ENCODE peak calls at places on chromosomes 16 and 17, in nine cellular contexts. W, R, K, S, H, U, J, A and E are unnamed samples.

GRCh38 chr16:70253291-70254094 is 1.8 kb upstream of the EXOSC6 start:
- DNase-seq in W (peak; percentile 58), R (peak; percentile 54), K (peak; percentile 31), S (no peak), H (no peak), U (no peak), J (no peak), A (peak; percentile 36), E (no peak)

GRCh38 chr17:77842906-77843249 is 115.6 kb upstream of the TNRC6C start:
- DNase-seq in W (no peak), R (no peak), K (no peak), S (no peak), H (no peak), U (no peak), J (peak; percentile 9), A (no peak), E (no peak)

GRCh38 chr16:73172621-73173312 is 124.8 kb upstream of the ZFHX3 start:
- DNase-seq in W (peak; percentile 43), R (peak; percentile 76), K (no peak), S (no peak), H (peak; percentile 92), U (peak; percentile 71), J (peak; percentile 72), A (peak; percentile 91), E (peak; percentile 80)

GRCh38 chr16:12542818-12543699 is 260.6 kb downstream of the CPPED1 start:
- DNase-seq in W (no peak), R (no peak), K (no peak), S (no peak), H (no peak), U (no peak), J (no peak), A (no peak), E (no peak)

GRCh38 chr16:59633996-59634579 is 900.0 kb upstream of the GOT2 start:
- DNase-seq in W (peak; percentile 26), R (peak; percentile 62), K (no peak), S (no peak), H (no peak), U (no peak), J (no peak), A (peak; percentile 83), E (no peak)

GRCh38 chr16:52584354-52584840 is 37.5 kb upstream of the TOX3 start:
- DNase-seq in W (no peak), R (no peak), K (no peak), S (no peak), H (no peak), U (no peak), J (no peak), A (no peak), E (no peak)

GRCh38 chr17:16988749-16989229 is 16.9 kb upstream of the TNFRSF13B start:
- DNase-seq in W (no peak), R (no peak), K (no peak), S (no peak), H (no peak), U (no peak), J (no peak), A (no peak), E (peak; percentile 17)

GRCh38 chr17:10033449-10033848 is 128.4 kb upstream of the RCVRN start:
- DNase-seq in W (no peak), R (no peak), K (no peak), S (no peak), H (no peak), U (no peak), J (no peak), A (no peak), E (no peak)

GRCh38 chr16:67474551-67474950 is 6.4 kb downstream of the ATP6V0D1 start:
- DNase-seq in W (no peak), R (no peak), K (no peak), S (no peak), H (no peak), U (no peak), J (no peak), A (no peak), E (no peak)

GRCh38 chr16:14133907-14134306 is 62.8 kb downstream of the MRTFB start:
- DNase-seq in W (no peak), R (no peak), K (no peak), S (no peak), H (no peak), U (no peak), J (no peak), A (peak; percentile 15), E (no peak)

GRCh38 chr16:27748868-27749546 is 199.1 kb downstream of the KATNIP start:
- DNase-seq in W (peak; percentile 78), R (peak; percentile 59), K (peak; percentile 13), S (peak; percentile 5), H (peak; percentile 2), U (no peak), J (no peak), A (peak; percentile 84), E (peak; percentile 62)

GRCh38 chr16:49608801-49609200 is 235.2 kb downstream of the C16orf78 start:
- DNase-seq in W (no peak), R (peak; percentile 48), K (no peak), S (no peak), H (no peak), U (no peak), J (no peak), A (peak; percentile 61), E (peak; percentile 22)

GRCh38 chr17:17439971-17440843 is 36.6 kb upstream of the MED9 start:
- DNase-seq in W (peak; percentile 66), R (peak; percentile 51), K (peak; percentile 77), S (peak; percentile 55), H (peak; percentile 95), U (no peak), J (peak; percentile 55), A (peak; percentile 42), E (peak; percentile 60)

GRCh38 chr16:86405319-86405718 is 105.0 kb upstream of the FOXF1 start:
- DNase-seq in W (no peak), R (no peak), K (no peak), S (no peak), H (no peak), U (no peak), J (no peak), A (peak; percentile 87), E (no peak)